ENCODE peak calls at places on chromosomes 7 and 10, in eight cellular contexts. One of them, this sample, is unnamed.

GRCh38 chr7:27606270-27607209 is 56.1 kb downstream of the HIBADH start:
- DNase-seq in GM04503: peak; percentile 34
- DNase-seq in activated CD4-positive, alpha-beta T cell treated with anti-CD3 and anti-CD28 coated beads, Interleukin-2, amount 10 ng/mL, durations not matched to agents 7 days and 5 days: no peak
- DNase-seq in stromal cell of bone marrow: peak; percentile 13
- DNase-seq in pancreas: no peak
- DNase-seq in nephron progenitor cell: no peak
- DNase-seq in stimulated activated CD4-positive, alpha-beta T cell treated with anti-CD3 and anti-CD28 coated beads, Interleukin-2, amount 100 ng/mL, for 24 hours: no peak
- DNase-seq in AG09309: peak; percentile 64
- DNase-seq in this sample: no peak

GRCh38 chr7:145106001-145106400 is 270.1 kb upstream of the TPK1 start:
- DNase-seq in GM04503: no peak
- DNase-seq in activated CD4-positive, alpha-beta T cell treated with anti-CD3 and anti-CD28 coated beads, Interleukin-2, amount 10 ng/mL, durations not matched to agents 7 days and 5 days: no peak
- DNase-seq in stromal cell of bone marrow: peak; percentile 71
- DNase-seq in pancreas: no peak
- DNase-seq in nephron progenitor cell: no peak
- DNase-seq in stimulated activated CD4-positive, alpha-beta T cell treated with anti-CD3 and anti-CD28 coated beads, Interleukin-2, amount 100 ng/mL, for 24 hours: no peak
- DNase-seq in AG09309: no peak
- DNase-seq in this sample: no peak

GRCh38 chr10:131797626-131798025 is 103.2 kb upstream of the PPP2R2D start:
- DNase-seq in GM04503: no peak
- DNase-seq in activated CD4-positive, alpha-beta T cell treated with anti-CD3 and anti-CD28 coated beads, Interleukin-2, amount 10 ng/mL, durations not matched to agents 7 days and 5 days: no peak
- DNase-seq in stromal cell of bone marrow: no peak
- DNase-seq in pancreas: no peak
- DNase-seq in nephron progenitor cell: no peak
- DNase-seq in stimulated activated CD4-positive, alpha-beta T cell treated with anti-CD3 and anti-CD28 coated beads, Interleukin-2, amount 100 ng/mL, for 24 hours: no peak
- DNase-seq in AG09309: no peak
- DNase-seq in this sample: peak; percentile 7

GRCh38 chr10:83166344-83166743 is 973.0 kb upstream of the GHITM start:
- DNase-seq in GM04503: no peak
- DNase-seq in activated CD4-positive, alpha-beta T cell treated with anti-CD3 and anti-CD28 coated beads, Interleukin-2, amount 10 ng/mL, durations not matched to agents 7 days and 5 days: no peak
- DNase-seq in stromal cell of bone marrow: no peak
- DNase-seq in pancreas: no peak
- DNase-seq in nephron progenitor cell: peak; percentile 22
- DNase-seq in stimulated activated CD4-positive, alpha-beta T cell treated with anti-CD3 and anti-CD28 coated beads, Interleukin-2, amount 100 ng/mL, for 24 hours: no peak
- DNase-seq in AG09309: no peak
- DNase-seq in this sample: no peak

GRCh38 chr10:6181249-6181648 is 21.5 kb upstream of the PFKFB3 start:
- DNase-seq in GM04503: no peak
- DNase-seq in activated CD4-positive, alpha-beta T cell treated with anti-CD3 and anti-CD28 coated beads, Interleukin-2, amount 10 ng/mL, durations not matched to agents 7 days and 5 days: no peak
- DNase-seq in stromal cell of bone marrow: no peak
- DNase-seq in pancreas: no peak
- DNase-seq in nephron progenitor cell: no peak
- DNase-seq in stimulated activated CD4-positive, alpha-beta T cell treated with anti-CD3 and anti-CD28 coated beads, Interleukin-2, amount 100 ng/mL, for 24 hours: no peak
- DNase-seq in AG09309: no peak
- DNase-seq in this sample: no peak

GRCh38 chr7:184768-185264 is 7.6 kb upstream of the FAM20C start:
- DNase-seq in GM04503: no peak
- DNase-seq in activated CD4-positive, alpha-beta T cell treated with anti-CD3 and anti-CD28 coated beads, Interleukin-2, amount 10 ng/mL, durations not matched to agents 7 days and 5 days: no peak
- DNase-seq in stromal cell of bone marrow: no peak
- DNase-seq in pancreas: no peak
- DNase-seq in nephron progenitor cell: no peak
- DNase-seq in stimulated activated CD4-positive, alpha-beta T cell treated with anti-CD3 and anti-CD28 coated beads, Interleukin-2, amount 100 ng/mL, for 24 hours: no peak
- DNase-seq in AG09309: no peak
- DNase-seq in this sample: no peak

GRCh38 chr7:78489851-78490250 is 691.3 kb downstream of the PHTF2 start:
- DNase-seq in GM04503: no peak
- DNase-seq in activated CD4-positive, alpha-beta T cell treated with anti-CD3 and anti-CD28 coated beads, Interleukin-2, amount 10 ng/mL, durations not matched to agents 7 days and 5 days: no peak
- DNase-seq in stromal cell of bone marrow: no peak
- DNase-seq in pancreas: no peak
- DNase-seq in nephron progenitor cell: no peak
- DNase-seq in stimulated activated CD4-positive, alpha-beta T cell treated with anti-CD3 and anti-CD28 coated beads, Interleukin-2, amount 100 ng/mL, for 24 hours: no peak
- DNase-seq in AG09309: peak; percentile 40
- DNase-seq in this sample: no peak

GRCh38 chr10:1539216-1539615 is 198.1 kb downstream of the ADARB2 start:
- DNase-seq in GM04503: no peak
- DNase-seq in activated CD4-positive, alpha-beta T cell treated with anti-CD3 and anti-CD28 coated beads, Interleukin-2, amount 10 ng/mL, durations not matched to agents 7 days and 5 days: no peak
- DNase-seq in stromal cell of bone marrow: no peak
- DNase-seq in pancreas: no peak
- DNase-seq in nephron progenitor cell: no peak
- DNase-seq in stimulated activated CD4-positive, alpha-beta T cell treated with anti-CD3 and anti-CD28 coated beads, Interleukin-2, amount 100 ng/mL, for 24 hours: no peak
- DNase-seq in AG09309: no peak
- DNase-seq in this sample: peak; percentile 39

GRCh38 chr10:69497235-69497561 is 45.9 kb downstream of the TSPAN15 start:
- DNase-seq in GM04503: no peak
- DNase-seq in activated CD4-positive, alpha-beta T cell treated with anti-CD3 and anti-CD28 coated beads, Interleukin-2, amount 10 ng/mL, durations not matched to agents 7 days and 5 days: no peak
- DNase-seq in stromal cell of bone marrow: no peak
- DNase-seq in pancreas: no peak
- DNase-seq in nephron progenitor cell: no peak
- DNase-seq in stimulated activated CD4-positive, alpha-beta T cell treated with anti-CD3 and anti-CD28 coated beads, Interleukin-2, amount 100 ng/mL, for 24 hours: no peak
- DNase-seq in AG09309: no peak
- DNase-seq in this sample: peak; percentile 32

GRCh38 chr10:45557275-45557905 is 115.2 kb downstream of the ZFAND4 start:
- DNase-seq in GM04503: no peak
- DNase-seq in activated CD4-positive, alpha-beta T cell treated with anti-CD3 and anti-CD28 coated beads, Interleukin-2, amount 10 ng/mL, durations not matched to agents 7 days and 5 days: peak; percentile 38
- DNase-seq in stromal cell of bone marrow: no peak
- DNase-seq in pancreas: no peak
- DNase-seq in nephron progenitor cell: no peak
- DNase-seq in stimulated activated CD4-positive, alpha-beta T cell treated with anti-CD3 and anti-CD28 coated beads, Interleukin-2, amount 100 ng/mL, for 24 hours: no peak
- DNase-seq in AG09309: no peak
- DNase-seq in this sample: no peak

GRCh38 chr7:38127216-38128207 is 50.5 kb upstream of the STARD3NL start:
- DNase-seq in GM04503: no peak
- DNase-seq in activated CD4-positive, alpha-beta T cell treated with anti-CD3 and anti-CD28 coated beads, Interleukin-2, amount 10 ng/mL, durations not matched to agents 7 days and 5 days: no peak
- DNase-seq in stromal cell of bone marrow: no peak
- DNase-seq in pancreas: no peak
- DNase-seq in nephron progenitor cell: no peak
- DNase-seq in stimulated activated CD4-positive, alpha-beta T cell treated with anti-CD3 and anti-CD28 coated beads, Interleukin-2, amount 100 ng/mL, for 24 hours: no peak
- DNase-seq in AG09309: no peak
- DNase-seq in this sample: no peak

GRCh38 chr10:113631680-113632079 is 32.2 kb downstream of the NRAP start:
- DNase-seq in GM04503: no peak
- DNase-seq in activated CD4-positive, alpha-beta T cell treated with anti-CD3 and anti-CD28 coated beads, Interleukin-2, amount 10 ng/mL, durations not matched to agents 7 days and 5 days: no peak
- DNase-seq in stromal cell of bone marrow: no peak
- DNase-seq in pancreas: no peak
- DNase-seq in nephron progenitor cell: no peak
- DNase-seq in stimulated activated CD4-positive, alpha-beta T cell treated with anti-CD3 and anti-CD28 coated beads, Interleukin-2, amount 100 ng/mL, for 24 hours: no peak
- DNase-seq in AG09309: no peak
- DNase-seq in this sample: no peak

GRCh38 chr10:132020456-132020855 is 38.7 kb upstream of the BNIP3 start:
- DNase-seq in GM04503: no peak
- DNase-seq in activated CD4-positive, alpha-beta T cell treated with anti-CD3 and anti-CD28 coated beads, Interleukin-2, amount 10 ng/mL, durations not matched to agents 7 days and 5 days: no peak
- DNase-seq in stromal cell of bone marrow: no peak
- DNase-seq in pancreas: no peak
- DNase-seq in nephron progenitor cell: no peak
- DNase-seq in stimulated activated CD4-positive, alpha-beta T cell treated with anti-CD3 and anti-CD28 coated beads, Interleukin-2, amount 100 ng/mL, for 24 hours: no peak
- DNase-seq in AG09309: no peak
- DNase-seq in this sample: no peak

GRCh38 chr7:150412016-150412415 is 32.9 kb downstream of the ZNF775 start:
- DNase-seq in GM04503: no peak
- DNase-seq in activated CD4-positive, alpha-beta T cell treated with anti-CD3 and anti-CD28 coated beads, Interleukin-2, amount 10 ng/mL, durations not matched to agents 7 days and 5 days: no peak
- DNase-seq in stromal cell of bone marrow: no peak
- DNase-seq in pancreas: peak; percentile 38
- DNase-seq in nephron progenitor cell: no peak
- DNase-seq in stimulated activated CD4-positive, alpha-beta T cell treated with anti-CD3 and anti-CD28 coated beads, Interleukin-2, amount 100 ng/mL, for 24 hours: no peak
- DNase-seq in AG09309: no peak
- DNase-seq in this sample: no peak

GRCh38 chr7:83306487-83306886 is 143.8 kb upstream of the PCLO start:
- DNase-seq in GM04503: no peak
- DNase-seq in activated CD4-positive, alpha-beta T cell treated with anti-CD3 and anti-CD28 coated beads, Interleukin-2, amount 10 ng/mL, durations not matched to agents 7 days and 5 days: no peak
- DNase-seq in stromal cell of bone marrow: peak; percentile 5
- DNase-seq in pancreas: no peak
- DNase-seq in nephron progenitor cell: no peak
- DNase-seq in stimulated activated CD4-positive, alpha-beta T cell treated with anti-CD3 and anti-CD28 coated beads, Interleukin-2, amount 100 ng/mL, for 24 hours: no peak
- DNase-seq in AG09309: no peak
- DNase-seq in this sample: no peak

GRCh38 chr7:74097937-74098614 is 14.5 kb downstream of the LIMK1 start:
- DNase-seq in GM04503: peak; percentile 97
- DNase-seq in activated CD4-positive, alpha-beta T cell treated with anti-CD3 and anti-CD28 coated beads, Interleukin-2, amount 10 ng/mL, durations not matched to agents 7 days and 5 days: no peak
- DNase-seq in stromal cell of bone marrow: peak; percentile 94
- DNase-seq in pancreas: no peak
- DNase-seq in nephron progenitor cell: no peak
- DNase-seq in stimulated activated CD4-positive, alpha-beta T cell treated with anti-CD3 and anti-CD28 coated beads, Interleukin-2, amount 100 ng/mL, for 24 hours: no peak
- DNase-seq in AG09309: peak; percentile 95
- DNase-seq in this sample: no peak

GRCh38 chr7:49583440-49583839 is 190.0 kb upstream of the VWC2 start:
- DNase-seq in GM04503: no peak
- DNase-seq in activated CD4-positive, alpha-beta T cell treated with anti-CD3 and anti-CD28 coated beads, Interleukin-2, amount 10 ng/mL, durations not matched to agents 7 days and 5 days: no peak
- DNase-seq in stromal cell of bone marrow: no peak
- DNase-seq in pancreas: no peak
- DNase-seq in nephron progenitor cell: no peak
- DNase-seq in stimulated activated CD4-positive, alpha-beta T cell treated with anti-CD3 and anti-CD28 coated beads, Interleukin-2, amount 100 ng/mL, for 24 hours: no peak
- DNase-seq in AG09309: no peak
- DNase-seq in this sample: no peak

GRCh38 chr10:11881477-11882417 is 58.6 kb downstream of the PROSER2 start:
- DNase-seq in GM04503: peak; percentile 14
- DNase-seq in activated CD4-positive, alpha-beta T cell treated with anti-CD3 and anti-CD28 coated beads, Interleukin-2, amount 10 ng/mL, durations not matched to agents 7 days and 5 days: no peak
- DNase-seq in stromal cell of bone marrow: no peak
- DNase-seq in pancreas: no peak
- DNase-seq in nephron progenitor cell: no peak
- DNase-seq in stimulated activated CD4-positive, alpha-beta T cell treated with anti-CD3 and anti-CD28 coated beads, Interleukin-2, amount 100 ng/mL, for 24 hours: no peak
- DNase-seq in AG09309: no peak
- DNase-seq in this sample: no peak

GRCh38 chr7:142349670-142350405 is 92.0 kb upstream of the PRSS58 start:
- DNase-seq in GM04503: no peak
- DNase-seq in activated CD4-positive, alpha-beta T cell treated with anti-CD3 and anti-CD28 coated beads, Interleukin-2, amount 10 ng/mL, durations not matched to agents 7 days and 5 days: no peak
- DNase-seq in stromal cell of bone marrow: no peak
- DNase-seq in pancreas: peak; percentile 67
- DNase-seq in nephron progenitor cell: no peak
- DNase-seq in stimulated activated CD4-positive, alpha-beta T cell treated with anti-CD3 and anti-CD28 coated beads, Interleukin-2, amount 100 ng/mL, for 24 hours: no peak
- DNase-seq in AG09309: no peak
- DNase-seq in this sample: peak; percentile 67

GRCh38 chr7:137142376-137142775 is 201.2 kb downstream of the PTN start:
- DNase-seq in GM04503: no peak
- DNase-seq in activated CD4-positive, alpha-beta T cell treated with anti-CD3 and anti-CD28 coated beads, Interleukin-2, amount 10 ng/mL, durations not matched to agents 7 days and 5 days: no peak
- DNase-seq in stromal cell of bone marrow: peak; percentile 24
- DNase-seq in pancreas: no peak
- DNase-seq in nephron progenitor cell: no peak
- DNase-seq in stimulated activated CD4-positive, alpha-beta T cell treated with anti-CD3 and anti-CD28 coated beads, Interleukin-2, amount 100 ng/mL, for 24 hours: no peak
- DNase-seq in AG09309: no peak
- DNase-seq in this sample: no peak